ENCODE peak calls at places on chromosomes 12 and 14, in five cellular contexts. A is stimulated activated CD8-positive, alpha-beta memory T cell treated with anti-CD3 and anti-CD28 coated beads, Interleukin-7, amount 100 ng/mL, for 1 hour; U is left colon; I is C1 segment of cervical spinal cord; T is heart right ventricle. V is an unnamed sample.

GRCh38 chr12:48613321-48613720 is 43.5 kb upstream of the LALBA start:
- DNase-seq in T (no peak), U (no peak), A (no peak), I (no peak), V (no peak)

GRCh38 chr14:22545842-22546721 is 42.9 kb downstream of the DAD1 start:
- DNase-seq in A (no peak), I (no peak), U (no peak), T (peak), V (no peak)

GRCh38 chr12:122902854-122903703 is 7.2 kb upstream of the VPS37B start:
- DNase-seq in U (no peak), I (no peak), T (no peak), A (no peak), V (no peak)

GRCh38 chr12:18970603-18971002 is 158.9 kb upstream of the PLEKHA5 start:
- DNase-seq in T (no peak), A (no peak), I (no peak), U (no peak), V (no peak)

GRCh38 chr12:67220065-67220464 is 49.1 kb upstream of the CAND1 start:
- DNase-seq in I (no peak), U (no peak), T (no peak), A (no peak), V (no peak)

GRCh38 chr14:100904307-100905019 is 941 bp upstream of the RTL1 start:
- DNase-seq in U (no peak), T (no peak), I (no peak), A (no peak), V (no peak)

GRCh38 chr12:93061414-93062099 is 132.5 kb upstream of the EEA1 start:
- DNase-seq in A (no peak), T (peak), I (no peak), U (no peak), V (peak)

GRCh38 chr14:44914849-44915248 is 46.9 kb downstream of the KLHL28 start:
- DNase-seq in I (no peak), T (peak), A (no peak), U (no peak), V (no peak)

GRCh38 chr12:85829391-85829790 is 6.8 kb downstream of the RASSF9 start:
- DNase-seq in T (no peak), U (no peak), I (no peak), A (no peak), V (no peak)

GRCh38 chr12:102638777-102639176 is 158.4 kb upstream of the IGF1 start:
- DNase-seq in U (no peak), T (no peak), A (no peak), I (no peak), V (no peak)

GRCh38 chr14:103294091-103294490 is 39.9 kb upstream of the EIF5 start:
- DNase-seq in A (no peak), T (no peak), U (no peak), I (no peak), V (no peak)

GRCh38 chr14:75088566-75089373 is 19.3 kb downstream of the ZC2HC1C start:
- DNase-seq in A (no peak), U (no peak), T (peak), I (no peak), V (no peak)

GRCh38 chr12:64404470-64405446 is 566 bp downstream of the XPOT start:
- DNase-seq in T (peak), A (no peak), I (no peak), U (peak), V (peak)

GRCh38 chr12:122856999-122857671 is 21.9 kb downstream of the HIP1R start:
- DNase-seq in T (no peak), I (no peak), U (no peak), A (no peak), V (peak)

GRCh38 chr12:103905730-103906349 is 24.4 kb upstream of the HSP90B1 start:
- DNase-seq in U (no peak), I (no peak), T (no peak), A (no peak), V (no peak)

GRCh38 chr12:29153231-29153630 is 4.2 kb downstream of the FAR2 start:
- DNase-seq in A (no peak), I (no peak), T (no peak), U (peak), V (no peak)

GRCh38 chr12:2190085-2190484 is 137.3 kb downstream of the CACNA1C start:
- DNase-seq in T (no peak), A (no peak), I (no peak), U (no peak), V (no peak)

GRCh38 chr12:46804054-46804453 is 21.7 kb downstream of the SLC38A4 start:
- DNase-seq in A (no peak), U (no peak), T (no peak), I (no peak), V (no peak)

GRCh38 chr12:65685514-65685913 is 138.8 kb upstream of the HMGA2 start:
- DNase-seq in U (no peak), T (no peak), I (no peak), A (no peak), V (no peak)

GRCh38 chr14:55279384-55279783 is 8.2 kb downstream of the FBXO34 start:
- DNase-seq in U (no peak), A (no peak), T (no peak), I (no peak), V (no peak)

GRCh38 chr12:43402431-43402830 is 149.6 kb downstream of the ADAMTS20 start:
- DNase-seq in I (no peak), U (no peak), A (no peak), T (no peak), V (no peak)

GRCh38 chr12:81992461-81992860 is 233.3 kb upstream of the PPFIA2 start:
- DNase-seq in I (no peak), T (no peak), U (no peak), A (no peak), V (no peak)

GRCh38 chr12:1502441-1502785 is 92.0 kb downstream of the FBXL14 start:
- DNase-seq in A (no peak), I (no peak), T (no peak), U (no peak), V (no peak)

GRCh38 chr12:75979181-75979580 is 52.4 kb downstream of the PHLDA1 start:
- DNase-seq in A (no peak), U (no peak), I (no peak), T (no peak), V (no peak)

GRCh38 chr12:102763016-102763415 is 154.0 kb downstream of the PAH start:
- DNase-seq in A (no peak), U (no peak), T (no peak), I (no peak), V (no peak)

GRCh38 chr12:53287741-53288216 is 7.6 kb upstream of the PFDN5 start:
- DNase-seq in T (peak), A (peak), I (no peak), U (peak), V (peak)

GRCh38 chr12:121095544-121096198 is 37.0 kb upstream of the P2RX7 start:
- DNase-seq in T (peak), U (peak), I (peak), A (peak), V (peak)

GRCh38 chr14:89996963-89997362 is 41.2 kb downstream of the TDP1 start:
- DNase-seq in A (no peak), U (no peak), T (no peak), I (no peak), V (no peak)

GRCh38 chr12:77133566-77133965 is 68.2 kb upstream of the E2F7 start:
- DNase-seq in U (no peak), I (no peak), A (no peak), T (peak), V (peak)

GRCh38 chr14:92945959-92946846 is 23.3 kb downstream of the CHGA start:
- DNase-seq in U (peak), T (peak), A (no peak), I (no peak), V (peak)

GRCh38 chr12:14988035-14988434 is 15.2 kb downstream of the PDE6H start:
- DNase-seq in U (no peak), I (no peak), A (no peak), T (no peak), V (no peak)

GRCh38 chr14:81676395-81676794 is 142.7 kb upstream of the SEL1L start:
- DNase-seq in T (no peak), I (no peak), U (no peak), A (no peak), V (no peak)